ENCODE peak calls at places on chromosomes 3 and 15, in four cellular contexts. X is transverse colon; F is aorta; P is naive thymus-derived CD4-positive, alpha-beta T cell. V is an unnamed sample.
A peak's percentile ranks its signal among the peaks of the same experiment; 100 is the strongest.

GRCh38 chr3:173825731-173826130 is 428.2 kb downstream of the NLGN1 start:
- DNase-seq in F (no peak), P (no peak), X (no peak), V (no peak)

GRCh38 chr3:161349529-161350278 is 21.6 kb downstream of the SPTSSB start:
- DNase-seq in X (no peak), P (peak; percentile 57), F (no peak), V (no peak)

GRCh38 chr3:116046350-116046749 is 398.9 kb downstream of the LSAMP start:
- DNase-seq in X (no peak), F (no peak), P (no peak), V (no peak)

GRCh38 chr3:45800611-45801010 is 4.3 kb upstream of the SLC6A20 start:
- DNase-seq in P (no peak), X (peak; percentile 35), F (no peak), V (no peak)

GRCh38 chr15:85499498-85499897 is 119.1 kb downstream of the AKAP13 start:
- DNase-seq in F (no peak), X (no peak), P (no peak), V (no peak)

GRCh38 chr3:42504334-42505202 is 2.1 kb downstream of the VIPR1 start:
- DNase-seq in X (peak; percentile 58), P (no peak), F (peak; percentile 64), V (peak; percentile 2)

GRCh38 chr15:68561146-68561545 is 17.6 kb upstream of the CORO2B start:
- DNase-seq in P (no peak), X (no peak), F (peak; percentile 53), V (no peak)

GRCh38 chr3:39088889-39089288 is 18.5 kb downstream of the GORASP1 start:
- DNase-seq in F (no peak), X (no peak), P (no peak), V (no peak)

GRCh38 chr3:195549931-195550519 is 6.9 kb upstream of the PPP1R2 start:
- DNase-seq in P (peak; percentile 93), F (no peak), X (peak; percentile 72), V (no peak)

GRCh38 chr15:65804252-65804931 is 12.3 kb upstream of the DENND4A start:
- DNase-seq in P (no peak), F (no peak), X (no peak), V (no peak)

GRCh38 chr15:76347507-76348055 is 11.0 kb downstream of the ISL2 start:
- DNase-seq in P (no peak), X (no peak), F (no peak), V (no peak)
- H3K27me3 ChIP-seq in P (peaks cover 27% of the 10 kb centered on the region), X (peaks cover 62% of the 10 kb centered on the region), F (no peaks in the 10 kb centered on the region), V (peaks cover 55% of the 10 kb centered on the region)

GRCh38 chr3:160061525-160061924 is 72.9 kb downstream of the IL12A start:
- DNase-seq in X (no peak), F (no peak), P (no peak), V (no peak)

GRCh38 chr3:160060409-160061027 is 71.9 kb downstream of the IL12A start:
- DNase-seq in F (no peak), P (no peak), X (no peak), V (no peak)

GRCh38 chr3:160065282-160065681 is 76.6 kb downstream of the IL12A start:
- DNase-seq in F (no peak), X (no peak), P (no peak), V (no peak)
- H3K4me3 ChIP-seq in F (no peak overlapping the region), X (no peak overlapping the region), P (no peak overlapping the region), V (no peak overlapping the region)

GRCh38 chr3:53789459-53789858 is 56.8 kb downstream of the CHDH start:
- DNase-seq in F (peak; percentile 69), X (no peak), P (no peak), V (no peak)

GRCh38 chr3:53787016-53787415 is 59.2 kb downstream of the CHDH start:
- DNase-seq in X (no peak), P (no peak), F (no peak), V (no peak)

GRCh38 chr3:53791317-53791716 is 54.9 kb downstream of the CHDH start:
- DNase-seq in X (no peak), P (no peak), F (peak; percentile 42), V (no peak)

GRCh38 chr3:53790470-53790869 is 55.7 kb downstream of the CHDH start:
- DNase-seq in X (no peak), P (no peak), F (peak; percentile 64), V (no peak)

GRCh38 chr3:53788038-53788437 is 58.2 kb downstream of the CHDH start:
- DNase-seq in F (no peak), X (no peak), P (no peak), V (no peak)
- H3K27me3 ChIP-seq in F (no peaks in the 10 kb centered on the region), X (no peaks in the 10 kb centered on the region), P (no peaks in the 10 kb centered on the region), V (no peaks in the 10 kb centered on the region)

DNA sequence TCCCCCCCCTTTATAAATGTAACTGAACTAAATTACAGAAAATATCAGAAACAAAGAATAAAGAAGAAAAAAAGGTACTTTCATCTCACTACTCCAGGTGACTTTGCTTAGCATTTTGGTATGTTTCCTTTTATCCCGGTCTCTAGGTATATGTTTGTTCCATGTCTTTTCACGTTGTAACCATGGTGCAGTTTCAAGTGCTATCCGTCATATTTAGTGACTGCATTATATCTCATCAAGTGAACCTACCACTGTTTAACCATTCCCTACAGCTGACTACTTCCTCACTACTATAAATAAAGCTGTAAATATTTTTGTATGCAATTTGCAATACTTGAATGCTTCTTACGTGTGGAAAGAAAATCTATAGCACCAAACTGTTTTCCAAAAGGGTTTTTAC is 2.2 kb downstream of the BTBD1 start:
- DNase-seq in X (no peak), F (no peak), P (no peak), V (no peak)
- H3K4me3 ChIP-seq in X (peak overlapping the region; percentile 77), F (no peak overlapping the region), P (peak overlapping the region; percentile 6), V (peak overlapping the region; percentile 98)

DNA sequence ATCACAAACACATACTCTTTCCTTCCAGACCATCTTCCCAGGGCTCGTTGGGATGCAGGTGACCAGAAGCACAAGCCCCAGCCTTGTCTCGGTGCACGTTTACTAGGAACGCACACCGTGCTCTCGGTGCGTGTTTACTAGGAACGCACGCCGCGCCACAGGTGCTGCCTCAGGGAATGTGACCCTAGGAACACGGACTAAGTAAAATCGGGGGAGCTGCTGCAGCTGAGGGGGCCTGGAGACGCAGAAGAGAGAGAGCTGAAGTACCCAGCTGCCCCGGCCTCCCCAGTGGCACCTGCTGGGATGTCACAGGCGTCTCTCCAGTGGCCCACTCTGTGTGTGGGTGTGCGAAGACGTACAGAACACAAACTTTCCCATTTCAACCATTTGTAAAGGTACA is 91.0 kb upstream of the SNRPA1 start:
- DNase-seq in F (peak; percentile 39), X (no peak), P (no peak), V (no peak)
- H3K27me3 ChIP-seq in F (no peaks in the 10 kb centered on the region), X (no peaks in the 10 kb centered on the region), P (no peaks in the 10 kb centered on the region), V (no peaks in the 10 kb centered on the region)

DNA sequence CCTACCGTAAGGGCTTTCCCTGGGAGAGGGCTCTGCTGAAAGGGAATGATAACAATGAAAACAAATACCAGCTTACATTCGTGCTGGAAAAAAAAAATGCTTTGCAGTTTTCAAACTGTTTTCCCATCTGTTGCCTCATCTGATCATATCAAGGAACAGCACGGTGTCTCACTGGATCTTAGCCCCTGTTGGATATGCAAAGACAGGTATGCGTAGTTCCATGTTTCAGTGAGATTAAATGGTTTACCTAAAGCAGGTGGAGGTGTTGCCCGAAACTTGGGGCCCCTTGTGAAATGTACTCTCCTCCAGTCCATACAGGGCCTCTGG is 77.4 kb upstream of the VGLL4 start:
- DNase-seq in X (no peak), P (no peak), F (no peak), V (no peak)
- H3K4me3 ChIP-seq in X (peak overlapping the region; percentile 84), P (no peak overlapping the region), F (peak overlapping the region; percentile 69), V (peak overlapping the region; percentile 82)

V was measured in dorsolateral prefrontal cortex.